ENCODE peak calls at places on chromosomes 16 and 17, in five cellular contexts. P is right atrium auricular region, L is hypothalamus, Y is A549, T is non-pigmented ciliary epithelial cell. K is an unnamed sample.

GRCh38 chr17:54906713-54907112 is 6.1 kb downstream of the TOM1L1 start:
- DNase-seq in P (no peak), L (no peak), Y (no peak), T (no peak), K (no peak)

GRCh38 chr16:10751291-10751697 is 7.7 kb downstream of the NUBP1 start:
- DNase-seq in P (no peak), L (no peak), Y (no peak), T (no peak), K (no peak)

GRCh38 chr17:40608061-40608581 is 39.5 kb downstream of the SMARCE1 start:
- DNase-seq in P (no peak), L (no peak), Y (no peak), T (no peak), K (no peak)

GRCh38 chr16:65214196-65214595 is 92.3 kb upstream of the CDH11 start:
- DNase-seq in P (no peak), L (no peak), Y (no peak), T (no peak), K (no peak)

GRCh38 chr17:4073983-4074830 is 68.6 kb downstream of the ZZEF1 start:
- DNase-seq in P (no peak), L (no peak), Y (no peak), T (no peak), K (no peak)

GRCh38 chr16:5020551-5020950 is 13.2 kb downstream of the NAGPA start:
- DNase-seq in P (no peak), L (no peak), Y (no peak), T (no peak), K (no peak)

GRCh38 chr17:57869599-57870282 is 19.9 kb upstream of the MRPS23 start:
- DNase-seq in P (no peak), L (no peak), Y (peak), T (peak), K (no peak)

GRCh38 chr16:11150190-11150589 is 105.8 kb downstream of the SOCS1 start:
- DNase-seq in P (no peak), L (no peak), Y (no peak), T (no peak), K (no peak)

GRCh38 chr17:46894476-46895151 is 28.3 kb upstream of the GOSR2 start:
- DNase-seq in P (no peak), L (no peak), Y (no peak), T (no peak), K (no peak)

K was measured in RKO.